ENCODE peak calls at places on chromosome 7, in eight cellular contexts. B is sigmoid colon, T is A549, C is H1, S is HepG2, J is stomach, L is tibial nerve, W is K562. Z is an unnamed sample.

GRCh38 chr7:116986611-116987565 is 33.6 kb downstream of the ST7 start:
- DNase-seq in C (no peak), W (no peak), T (no peak), S (no peak), L (no peak), B (no peak), J (no peak), Z (no peak)

GRCh38 chr7:74495112-74495880 is 41.6 kb downstream of the GTF2IRD1 start:
- DNase-seq in S (no peak), T (no peak), L (no peak), J (no peak), B (no peak), W (no peak), C (no peak), Z (no peak)

GRCh38 chr7:15462721-15463389 is 99.0 kb downstream of the AGMO start:
- DNase-seq in T (no peak), B (no peak), C (no peak), J (no peak), W (no peak), L (no peak), S (no peak), Z (no peak)

GRCh38 chr7:111112439-111112838 is 21.5 kb downstream of the LRRN3 start:
- DNase-seq in S (no peak), B (no peak), J (no peak), C (no peak), L (no peak), T (no peak), W (no peak), Z (no peak)

GRCh38 chr7:80662252-80662651 is 23.8 kb downstream of the CD36 start:
- DNase-seq in B (no peak), W (no peak), L (no peak), J (no peak), C (no peak), S (no peak), T (no peak), Z (no peak)

GRCh38 chr7:75977741-75978140 is 16.7 kb downstream of the TMEM120A start:
- DNase-seq in J (no peak), B (peak; percentile 88), W (no peak), S (no peak), T (no peak), C (no peak), L (peak; percentile 71), Z (peak; percentile 69)

GRCh38 chr7:27154369-27154768 is 2.0 kb upstream of the HOXA3 start:
- DNase-seq in T (no peak), W (no peak), B (peak; percentile 61), L (no peak), S (no peak), C (peak; percentile 48), J (peak; percentile 13), Z (peak; percentile 76)

GRCh38 chr7:157483515-157483914 is 146.7 kb downstream of the DNAJB6 start:
- DNase-seq in J (no peak), W (no peak), S (no peak), T (no peak), B (peak; percentile 46), C (no peak), L (no peak), Z (no peak)

GRCh38 chr7:30146127-30146612 is 11.4 kb downstream of the MTURN start:
- DNase-seq in S (no peak), C (no peak), L (no peak), J (no peak), B (no peak), W (peak; percentile 95), T (no peak), Z (no peak)

GRCh38 chr7:155918720-155919399 is 106.6 kb upstream of the SHH start:
- DNase-seq in L (no peak), S (peak; percentile 66), T (peak; percentile 90), W (peak; percentile 19), J (peak; percentile 93), B (no peak), C (no peak), Z (no peak)

GRCh38 chr7:150400779-150401423 is 21.8 kb downstream of the ZNF775 start:
- DNase-seq in L (no peak), T (no peak), W (no peak), S (no peak), J (no peak), B (peak; percentile 59), C (no peak), Z (peak; percentile 65)

GRCh38 chr7:770786-771185 is 43.7 kb upstream of the PRKAR1B start:
- DNase-seq in W (no peak), S (no peak), B (no peak), L (no peak), J (no peak), C (no peak), T (no peak), Z (no peak)

GRCh38 chr7:150412518-150413247 is 33.6 kb downstream of the ZNF775 start:
- DNase-seq in T (no peak), W (no peak), B (no peak), C (no peak), J (no peak), S (no peak), L (no peak), Z (no peak)

GRCh38 chr7:82598958-82599357 is 155.4 kb upstream of the CACNA2D1 start:
- DNase-seq in W (no peak), C (no peak), T (no peak), B (no peak), S (no peak), L (no peak), J (no peak), Z (no peak)

GRCh38 chr7:46558482-46559193 is 637.6 kb upstream of the IGFBP3 start:
- DNase-seq in C (no peak), L (no peak), T (no peak), J (no peak), B (no peak), S (no peak), W (no peak), Z (no peak)

GRCh38 chr7:157035302-157035701 is 24.8 kb upstream of the MNX1 start:
- DNase-seq in T (no peak), C (no peak), S (no peak), L (no peak), B (no peak), W (no peak), J (no peak), Z (no peak)

GRCh38 chr7:115004121-115004520 is 82.2 kb downstream of the MDFIC start:
- DNase-seq in L (no peak), C (no peak), T (no peak), W (no peak), B (no peak), S (no peak), J (no peak), Z (no peak)

GRCh38 chr7:140899883-140900282 is 24.8 kb downstream of the BRAF start:
- DNase-seq in J (no peak), W (peak; percentile 33), T (no peak), B (no peak), S (peak; percentile 5), C (no peak), L (no peak), Z (no peak)

DNA sequence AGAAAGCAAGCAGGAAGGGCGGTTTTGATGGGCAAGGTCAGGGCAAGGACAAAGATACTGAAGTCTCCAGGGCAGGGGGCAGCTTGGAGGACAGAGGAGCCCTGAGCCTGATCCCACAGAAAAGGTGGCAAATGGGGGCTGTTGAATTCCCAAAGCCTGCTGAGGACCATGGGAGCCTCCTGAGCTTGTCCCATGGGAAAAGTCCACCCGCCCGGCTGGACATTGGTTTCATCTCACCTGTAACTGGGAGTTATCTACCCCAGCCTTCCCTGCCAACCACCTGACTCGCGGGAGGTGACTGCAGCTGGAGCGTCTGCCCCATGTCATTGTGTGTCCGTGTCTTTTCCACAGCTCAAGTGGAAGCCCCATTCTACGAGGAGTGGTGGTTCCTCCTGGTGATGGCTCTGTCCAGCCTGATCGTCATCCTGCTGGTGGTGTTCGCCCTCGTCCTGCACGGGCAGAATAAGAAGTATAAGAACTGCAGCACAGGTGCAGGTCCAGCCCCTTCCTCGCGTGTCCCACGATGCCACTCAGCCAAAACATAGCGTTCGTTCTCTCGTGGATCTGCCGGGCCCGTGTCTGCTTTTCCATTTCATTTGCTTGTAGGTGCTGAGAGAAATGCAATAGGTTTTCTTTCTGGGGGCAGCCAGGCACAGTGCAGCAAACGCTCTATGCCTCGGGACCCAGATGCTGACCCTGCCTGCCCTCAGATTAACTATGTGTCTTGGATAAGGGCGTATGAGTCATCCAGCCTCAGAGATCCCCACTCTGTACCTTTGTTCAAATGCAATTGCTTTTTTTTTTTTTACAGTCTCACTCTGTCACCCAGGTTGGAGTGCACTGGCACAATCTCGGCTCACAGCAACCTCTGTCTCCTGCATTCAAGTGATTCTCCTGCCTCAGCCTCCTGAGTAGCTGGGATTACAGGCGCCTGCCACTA is 444.5 kb upstream of the FOXK1 start:
- DNase-seq in W (peak; percentile 6), B (peak; percentile 50), J (no peak), C (no peak), T (no peak), S (no peak), L (no peak), Z (peak; percentile 34)
- TF ChIP-seq EP300 in W (no peak), B (no peak), J (no peak), C (no peak), T (no peak), S (no peak), L (no peak), Z (no peak)

DNA sequence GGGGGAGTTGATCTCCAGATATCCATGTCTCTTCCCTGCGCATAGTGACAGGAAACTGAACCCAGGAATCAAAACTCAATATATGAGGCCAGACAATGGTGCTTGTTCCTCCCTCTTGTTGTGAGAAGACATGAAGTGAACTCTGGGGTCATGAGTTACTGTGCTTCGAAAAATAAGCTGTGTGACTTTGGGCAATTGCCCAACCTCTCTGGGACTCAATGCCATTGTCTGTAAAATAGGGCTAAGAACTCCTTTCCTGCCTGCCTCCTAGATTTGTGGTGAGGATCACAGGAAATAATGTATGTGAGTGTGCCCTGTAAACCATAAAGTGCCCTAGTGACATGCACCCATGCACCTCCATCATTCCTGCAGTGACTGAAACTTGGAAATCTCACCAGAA is 48.4 kb downstream of the SYPL1 start:
- DNase-seq in C (no peak), B (no peak), W (no peak), S (no peak), L (no peak), J (no peak), T (no peak), Z (no peak)
- H3K4me3 ChIP-seq in C (no peak overlapping the region), B (no peak overlapping the region), W (no peak overlapping the region), S (no peak overlapping the region), L (no peak overlapping the region), J (no peak overlapping the region), T (no peak overlapping the region), Z (no peak overlapping the region)

GRCh38 chr7:66497346-66497745 is 131.3 kb upstream of the KCTD7 start:
- DNase-seq in B (peak; percentile 11), L (no peak), S (no peak), C (no peak), J (no peak), W (no peak), T (no peak), Z (no peak)

GRCh38 chr7:66493235-66494181 is 135.2 kb upstream of the KCTD7 start:
- DNase-seq in B (peak; percentile 99), J (peak; percentile 99), S (peak; percentile 94), L (peak; percentile 96), W (peak; percentile 100), T (peak; percentile 93), C (peak; percentile 98), Z (peak; percentile 99)
- TF ChIP-seq POLR2A in B (peak; percentile 92), J (no peak), S (peak; percentile 96), L (peak; percentile 92), W (peak; percentile 99), T (peak; percentile 96), C (peak; percentile 97), Z (peak; percentile 78)

GRCh38 chr7:55074008-55074499 is 55.2 kb downstream of the EGFR start:
- DNase-seq in C (no peak), L (no peak), W (peak; percentile 5), B (peak; percentile 81), T (peak; percentile 93), J (peak; percentile 77), S (peak; percentile 44), Z (peak; percentile 80)
- TF ChIP-seq EP300 in C (no peak), L (peak; percentile 16), W (no peak), B (no peak), T (peak; percentile 39), J (no peak), S (no peak), Z (no peak)